ENCODE peak calls at places on chromosomes 16 and 17, in six cellular contexts. One of them, this sample, is unnamed.
A peak's percentile ranks its signal among the peaks of the same experiment; 100 is the strongest.

GRCh38 chr17:8209909-8210760 is at the start of gene AURKB:
- DNase-seq in stomach: peak; percentile 95
- DNase-seq in H1: peak; percentile 97
- DNase-seq in sigmoid colon: peak; percentile 98
- DNase-seq in endothelial cell of umbilical vein: peak; percentile 94
- DNase-seq in K562: peak; percentile 92
- DNase-seq in this sample: peak; percentile 95

GRCh38 chr16:1771864-1772361 is 570 bp upstream of the NME3 start:
- DNase-seq in stomach: no peak
- DNase-seq in H1: no peak
- DNase-seq in sigmoid colon: no peak
- DNase-seq in endothelial cell of umbilical vein: peak; percentile 25
- DNase-seq in K562: no peak
- DNase-seq in this sample: no peak

GRCh38 chr16:83040174-83040573 is 413.4 kb downstream of the CDH13 start:
- DNase-seq in stomach: no peak
- DNase-seq in H1: no peak
- DNase-seq in sigmoid colon: no peak
- DNase-seq in endothelial cell of umbilical vein: peak; percentile 18
- DNase-seq in K562: no peak
- DNase-seq in this sample: no peak

GRCh38 chr17:58382108-58382884 is 30.3 kb upstream of the SUPT4H1 start:
- DNase-seq in stomach: no peak
- DNase-seq in H1: peak; percentile 28
- DNase-seq in sigmoid colon: no peak
- DNase-seq in endothelial cell of umbilical vein: no peak
- DNase-seq in K562: no peak
- DNase-seq in this sample: no peak

GRCh38 chr17:9484789-9485188 is 90.8 kb downstream of the STX8 start:
- DNase-seq in stomach: no peak
- DNase-seq in H1: no peak
- DNase-seq in sigmoid colon: no peak
- DNase-seq in endothelial cell of umbilical vein: no peak
- DNase-seq in K562: no peak
- DNase-seq in this sample: no peak

GRCh38 chr17:33686171-33686570 is 393.1 kb upstream of the ASIC2 start:
- DNase-seq in stomach: no peak
- DNase-seq in H1: peak; percentile 77
- DNase-seq in sigmoid colon: no peak
- DNase-seq in endothelial cell of umbilical vein: no peak
- DNase-seq in K562: peak; percentile 73
- DNase-seq in this sample: no peak

GRCh38 chr17:43534909-43535308 is 11.2 kb downstream of the ETV4 start:
- DNase-seq in stomach: no peak
- DNase-seq in H1: no peak
- DNase-seq in sigmoid colon: no peak
- DNase-seq in endothelial cell of umbilical vein: no peak
- DNase-seq in K562: peak; percentile 42
- DNase-seq in this sample: peak; percentile 1

GRCh38 chr17:46942441-46943217 is 19.7 kb downstream of the GOSR2 start:
- DNase-seq in stomach: peak; percentile 74
- DNase-seq in H1: peak; percentile 91
- DNase-seq in sigmoid colon: no peak
- DNase-seq in endothelial cell of umbilical vein: peak; percentile 81
- DNase-seq in K562: peak; percentile 84
- DNase-seq in this sample: no peak

GRCh38 chr16:4618645-4619418 is 4.1 kb upstream of the UBALD1 start:
- DNase-seq in stomach: no peak
- DNase-seq in H1: no peak
- DNase-seq in sigmoid colon: no peak
- DNase-seq in endothelial cell of umbilical vein: no peak
- DNase-seq in K562: no peak
- DNase-seq in this sample: no peak
- TF ChIP-seq POLR2AphosphoS5 in stomach: no peak
- TF ChIP-seq POLR2AphosphoS5 in H1: no peak
- TF ChIP-seq POLR2AphosphoS5 in sigmoid colon: no peak
- TF ChIP-seq POLR2AphosphoS5 in endothelial cell of umbilical vein: no peak
- TF ChIP-seq POLR2AphosphoS5 in K562: no peak
- TF ChIP-seq POLR2AphosphoS5 in this sample: no peak

GRCh38 chr17:73291260-73291801 is 20.5 kb downstream of the CDC42EP4 start:
- DNase-seq in stomach: peak; percentile 73
- DNase-seq in H1: no peak
- DNase-seq in sigmoid colon: peak; percentile 85
- DNase-seq in endothelial cell of umbilical vein: peak; percentile 18
- DNase-seq in K562: peak; percentile 70
- DNase-seq in this sample: peak; percentile 83
- TF ChIP-seq POLR2AphosphoS5 in stomach: peak; percentile 54
- TF ChIP-seq POLR2AphosphoS5 in H1: no peak
- TF ChIP-seq POLR2AphosphoS5 in sigmoid colon: no peak
- TF ChIP-seq POLR2AphosphoS5 in endothelial cell of umbilical vein: peak; percentile 14
- TF ChIP-seq POLR2AphosphoS5 in K562: no peak
- TF ChIP-seq POLR2AphosphoS5 in this sample: peak; percentile 30

GRCh38 chr17:1714980-1715802 is 5.0 kb upstream of the TLCD2 start:
- DNase-seq in stomach: peak; percentile 84
- DNase-seq in H1: peak; percentile 67
- DNase-seq in sigmoid colon: peak; percentile 97
- DNase-seq in endothelial cell of umbilical vein: peak; percentile 83
- DNase-seq in K562: peak; percentile 82
- DNase-seq in this sample: peak; percentile 94
- TF ChIP-seq POLR2AphosphoS5 in stomach: peak; percentile 87
- TF ChIP-seq POLR2AphosphoS5 in H1: no peak
- TF ChIP-seq POLR2AphosphoS5 in sigmoid colon: peak; percentile 79
- TF ChIP-seq POLR2AphosphoS5 in endothelial cell of umbilical vein: peak; percentile 89
- TF ChIP-seq POLR2AphosphoS5 in K562: peak; percentile 52
- TF ChIP-seq POLR2AphosphoS5 in this sample: peak; percentile 87

DNA sequence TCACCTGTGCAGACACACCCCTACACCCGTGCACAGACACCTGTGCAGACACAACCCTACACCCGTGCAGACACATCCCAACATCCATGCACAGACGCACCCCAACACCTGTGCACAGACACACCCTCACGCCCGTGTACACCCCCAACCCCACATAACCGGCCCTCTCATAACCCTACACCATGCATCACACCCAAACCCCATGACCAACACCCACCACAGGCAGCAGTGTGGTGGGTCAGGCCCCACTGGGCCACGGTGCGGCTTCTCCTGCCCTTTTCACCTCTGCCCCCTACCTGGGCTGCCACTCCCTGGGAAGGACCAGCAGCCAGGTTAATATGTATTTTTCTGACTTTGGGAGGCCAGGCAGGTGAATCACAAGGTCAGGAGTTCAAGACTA is 4.2 kb upstream of the SLC16A3 start:
- DNase-seq in stomach: no peak
- DNase-seq in H1: no peak
- DNase-seq in sigmoid colon: no peak
- DNase-seq in endothelial cell of umbilical vein: no peak
- DNase-seq in K562: no peak
- DNase-seq in this sample: no peak
- TF ChIP-seq POLR2AphosphoS5 in stomach: no peak
- TF ChIP-seq POLR2AphosphoS5 in H1: no peak
- TF ChIP-seq POLR2AphosphoS5 in sigmoid colon: no peak
- TF ChIP-seq POLR2AphosphoS5 in endothelial cell of umbilical vein: no peak
- TF ChIP-seq POLR2AphosphoS5 in K562: no peak
- TF ChIP-seq POLR2AphosphoS5 in this sample: no peak

This sample was measured in spleen.